ENCODE peak calls at places on chromosomes 12 and 14, in seven cellular contexts. I, A, T, P, U, X and S are unnamed samples.

GRCh38 chr14:91254456-91254855 is 10.0 kb upstream of the GPR68 start:
- DNase-seq in P (no peak), T (no peak), A (no peak), X (no peak), U (no peak), I (no peak), S (peak)

GRCh38 chr12:113479578-113480335 is 8.1 kb upstream of the LHX5 start:
- DNase-seq in I (no peak), T (peak), A (peak), X (no peak), P (peak), U (peak), S (no peak)

GRCh38 chr12:3061129-3061857 is 15.9 kb upstream of the TSPAN9 start:
- DNase-seq in A (no peak), P (no peak), U (no peak), I (no peak), T (peak), X (no peak), S (no peak)

GRCh38 chr12:114636723-114637480 is 47.1 kb downstream of the TBX3 start:
- DNase-seq in P (peak), X (no peak), T (peak), A (peak), I (no peak), U (no peak), S (no peak)

GRCh38 chr14:40464531-40464930 is 1032.3 kb upstream of the FBXO33 start:
- DNase-seq in U (no peak), I (no peak), P (no peak), A (no peak), T (no peak), X (peak), S (no peak)

GRCh38 chr12:107775093-107775721 is 703 bp downstream of the ASCL4 start:
- DNase-seq in X (peak), A (peak), T (peak), U (no peak), I (peak), P (peak), S (no peak)

GRCh38 chr14:64764641-64765520 is 60.7 kb downstream of the PLEKHG3 start:
- DNase-seq in U (peak), T (peak), P (peak), A (peak), X (peak), I (peak), S (peak)

GRCh38 chr12:116977465-116978380 is 67.0 kb downstream of the FBXW8 start:
- DNase-seq in X (no peak), I (no peak), P (no peak), A (peak), T (no peak), U (no peak), S (no peak)

GRCh38 chr12:38669530-38669929 is 235.9 kb downstream of the CPNE8 start:
- DNase-seq in A (peak), I (no peak), T (peak), X (no peak), U (no peak), P (peak), S (no peak)

GRCh38 chr12:119870462-119870861 is 6.7 kb downstream of the CIT start:
- DNase-seq in X (no peak), P (no peak), U (no peak), I (no peak), A (no peak), T (no peak), S (no peak)

GRCh38 chr12:92342574-92342973 is 196.9 kb upstream of the BTG1 start:
- DNase-seq in I (no peak), P (no peak), X (no peak), A (no peak), T (no peak), U (no peak), S (no peak)

GRCh38 chr12:75850751-75851462 is 180.7 kb downstream of the PHLDA1 start:
- DNase-seq in A (peak), P (no peak), U (no peak), I (no peak), T (peak), X (no peak), S (no peak)

GRCh38 chr12:94596596-94596995 is 53.8 kb downstream of the TMCC3 start:
- DNase-seq in T (no peak), U (no peak), I (no peak), A (no peak), X (no peak), P (no peak), S (no peak)

GRCh38 chr12:110741371-110741770 is 1.3 kb downstream of the PPP1CC start:
- DNase-seq in P (no peak), I (no peak), A (no peak), U (no peak), X (no peak), T (no peak), S (peak)

DNA sequence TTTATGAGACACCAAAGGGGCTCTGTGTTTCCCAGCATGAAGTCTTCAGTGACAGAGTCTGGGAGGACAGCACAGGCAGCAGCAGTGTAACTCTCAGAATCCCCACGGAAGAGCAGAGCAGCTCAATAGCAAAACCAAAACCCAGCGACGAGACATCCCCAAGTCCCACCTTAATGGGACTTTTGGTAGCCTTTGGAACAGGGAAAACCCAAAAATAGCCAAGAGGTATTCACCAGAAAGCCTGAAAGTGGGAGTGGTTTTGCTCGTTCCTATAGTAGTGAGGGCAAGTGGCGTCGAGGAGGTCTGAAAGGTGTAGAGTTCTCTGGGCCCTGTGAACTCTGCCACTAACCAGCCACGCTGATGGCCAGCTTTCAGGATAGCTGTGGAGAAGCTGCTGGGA is 174.6 kb downstream of the ETV6 start:
- DNase-seq in I (no peak), T (no peak), X (no peak), U (no peak), A (no peak), P (no peak), S (no peak)
- H3K27ac ChIP-seq in I (no peak), T (no peak), X (no peak), U (no peak), A (no peak), P (peak), S (no peak)

GRCh38 chr12:104313568-104314241 is 10.2 kb downstream of the EID3 start:
- DNase-seq in X (no peak), T (no peak), P (no peak), U (no peak), I (no peak), A (no peak), S (no peak)
- H3K27ac ChIP-seq in X (no peak), T (no peak), P (no peak), U (no peak), I (no peak), A (no peak), S (no peak)

DNA sequence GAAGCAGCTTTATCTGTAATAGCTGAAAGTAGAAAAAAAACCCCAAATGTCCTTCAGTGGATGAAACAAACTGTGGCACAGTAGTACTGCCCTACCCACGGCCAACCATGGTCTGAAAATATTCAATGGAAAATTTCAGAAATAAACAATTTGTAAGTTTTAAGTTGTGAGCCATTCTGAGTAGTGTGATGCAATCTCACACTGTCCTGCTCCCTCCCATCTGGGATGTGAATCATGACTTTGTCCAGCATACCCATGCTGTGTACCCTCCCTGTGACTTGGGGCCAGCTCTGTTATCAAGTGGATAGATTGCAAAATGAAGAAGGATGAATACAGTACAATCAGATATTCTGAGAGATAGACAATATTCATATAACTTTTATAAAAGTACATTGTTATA is 106.2 kb downstream of the SMOC1 start:
- DNase-seq in T (peak), X (no peak), A (no peak), U (no peak), P (no peak), I (no peak), S (no peak)
- H3K27ac ChIP-seq in T (no peak), X (no peak), A (no peak), U (no peak), P (no peak), I (no peak), S (no peak)

DNA sequence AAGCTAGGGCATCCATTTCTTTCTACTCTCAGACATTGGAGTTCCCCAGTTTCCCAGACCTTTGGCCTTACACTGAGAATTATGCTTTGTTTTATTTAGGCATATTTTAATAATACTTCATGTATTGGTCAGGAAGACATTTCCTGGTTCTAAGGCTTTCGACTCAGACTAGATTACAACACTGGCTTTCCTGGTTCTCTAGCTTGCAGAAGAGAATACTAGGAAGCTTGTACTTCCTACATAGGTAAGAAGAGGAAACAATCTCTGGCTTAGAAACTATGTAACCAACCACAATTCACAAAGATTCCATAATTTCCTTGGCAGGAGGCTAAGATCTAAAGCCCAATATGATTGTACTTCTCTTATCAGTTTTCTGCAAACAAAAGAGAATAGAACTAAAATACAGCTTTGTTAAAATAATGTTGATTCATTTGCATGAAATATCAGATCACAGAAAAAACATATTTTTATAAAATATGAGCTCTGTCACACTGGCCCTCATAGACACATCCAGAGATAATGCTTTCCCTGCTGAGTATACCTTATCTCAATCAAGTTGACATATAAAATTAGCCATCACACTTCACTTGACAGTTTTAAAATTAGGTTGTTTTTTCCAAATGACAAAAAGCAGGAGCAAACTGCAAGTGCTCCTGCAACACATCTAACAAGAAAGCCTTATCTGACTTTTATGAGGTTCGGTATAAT is 30.5 kb downstream of the CLEC2D start:
- DNase-seq in T (no peak), X (no peak), P (no peak), A (no peak), I (no peak), U (no peak), S (no peak)
- H3K27ac ChIP-seq in T (no peak), X (no peak), P (no peak), A (no peak), I (no peak), U (peak), S (no peak)

DNA sequence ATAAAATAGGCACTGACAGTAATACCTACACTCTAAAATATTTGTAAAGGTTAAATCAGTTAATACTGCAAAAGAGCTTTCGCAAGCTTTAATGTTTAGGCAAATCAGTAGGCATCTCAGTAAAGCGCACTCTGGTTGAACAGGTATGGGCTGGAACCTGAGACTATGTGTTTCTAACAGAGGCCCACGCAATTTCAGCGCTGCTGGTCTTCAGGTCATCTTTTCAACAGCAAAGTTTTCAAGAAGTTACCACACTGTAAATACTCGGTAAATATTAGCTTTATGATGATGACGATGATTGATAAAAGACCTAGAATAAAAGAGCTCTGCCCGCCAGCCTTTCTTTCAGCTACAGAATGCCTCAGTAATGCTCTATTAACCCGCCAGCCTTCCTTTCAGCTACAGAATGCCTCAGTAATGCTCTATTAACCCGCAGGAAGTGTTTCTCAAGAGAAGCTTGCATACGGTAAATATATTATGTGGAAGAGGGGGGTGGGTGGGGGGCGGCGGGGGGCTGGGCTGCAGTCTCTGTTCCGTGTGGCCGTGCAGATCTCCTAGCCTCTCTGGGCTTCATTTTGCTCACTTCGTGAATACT is 19.7 kb downstream of the LRTM2 start:
- DNase-seq in T (no peak), U (no peak), I (peak), P (no peak), X (no peak), A (no peak), S (no peak)
- H3K27ac ChIP-seq in T (no peak), U (no peak), I (no peak), P (no peak), X (no peak), A (no peak), S (no peak)

GRCh38 chr14:68098834-68099233 is 279.3 kb downstream of the RAD51B start:
- DNase-seq in I (no peak), T (no peak), A (no peak), P (no peak), X (no peak), U (no peak), S (no peak)
- H3K27ac ChIP-seq in I (no peak), T (peak), A (no peak), P (no peak), X (peak), U (no peak), S (no peak)

GRCh38 chr14:69620211-69620611 is 8.8 kb downstream of the SUSD6 start:
- DNase-seq in T (no peak), I (no peak), U (no peak), P (no peak), X (no peak), A (no peak), S (no peak)
- H3K27ac ChIP-seq in T (no peak), I (no peak), U (no peak), P (no peak), X (peak), A (no peak), S (peak)